ENCODE peak calls at places on chromosomes 5 and 9, in five cellular contexts. One of them, this sample, is unnamed.

GRCh38 chr5:81782811-81783210 is 31.9 kb upstream of the SSBP2 start:
- DNase-seq in stimulated activated CD8-positive, alpha-beta memory T cell treated with anti-CD3 and anti-CD28 coated beads, Interleukin-7, amount 100 ng/mL, for 1 hour: no peak
- DNase-seq in mucosa of descending colon: no peak
- DNase-seq in CMK: no peak
- DNase-seq in DMS 273 treated with DMSO at 0.1 percent for 48 hours: no peak
- DNase-seq in this sample: no peak

GRCh38 chr5:178757410-178757809 is 27.0 kb upstream of the ZNF354A start:
- DNase-seq in stimulated activated CD8-positive, alpha-beta memory T cell treated with anti-CD3 and anti-CD28 coated beads, Interleukin-7, amount 100 ng/mL, for 1 hour: no peak
- DNase-seq in mucosa of descending colon: no peak
- DNase-seq in CMK: no peak
- DNase-seq in DMS 273 treated with DMSO at 0.1 percent for 48 hours: no peak
- DNase-seq in this sample: no peak

GRCh38 chr5:177086918-177087706 is 397 bp downstream of the FGFR4 start:
- DNase-seq in stimulated activated CD8-positive, alpha-beta memory T cell treated with anti-CD3 and anti-CD28 coated beads, Interleukin-7, amount 100 ng/mL, for 1 hour: peak
- DNase-seq in mucosa of descending colon: peak
- DNase-seq in CMK: peak
- DNase-seq in DMS 273 treated with DMSO at 0.1 percent for 48 hours: no peak
- DNase-seq in this sample: no peak

GRCh38 chr5:164191240-164191639 is 685.8 kb downstream of the MAT2B start:
- DNase-seq in stimulated activated CD8-positive, alpha-beta memory T cell treated with anti-CD3 and anti-CD28 coated beads, Interleukin-7, amount 100 ng/mL, for 1 hour: no peak
- DNase-seq in mucosa of descending colon: no peak
- DNase-seq in CMK: no peak
- DNase-seq in DMS 273 treated with DMSO at 0.1 percent for 48 hours: no peak
- DNase-seq in this sample: peak

GRCh38 chr5:40605295-40605958 is 74.3 kb upstream of the PTGER4 start:
- DNase-seq in stimulated activated CD8-positive, alpha-beta memory T cell treated with anti-CD3 and anti-CD28 coated beads, Interleukin-7, amount 100 ng/mL, for 1 hour: no peak
- DNase-seq in mucosa of descending colon: no peak
- DNase-seq in CMK: no peak
- DNase-seq in DMS 273 treated with DMSO at 0.1 percent for 48 hours: no peak
- DNase-seq in this sample: no peak

GRCh38 chr9:83034587-83034986 is 28.4 kb downstream of the RASEF start:
- DNase-seq in stimulated activated CD8-positive, alpha-beta memory T cell treated with anti-CD3 and anti-CD28 coated beads, Interleukin-7, amount 100 ng/mL, for 1 hour: no peak
- DNase-seq in mucosa of descending colon: no peak
- DNase-seq in CMK: no peak
- DNase-seq in DMS 273 treated with DMSO at 0.1 percent for 48 hours: no peak
- DNase-seq in this sample: no peak

GRCh38 chr9:137682431-137682991 is 63.7 kb downstream of the EHMT1 start:
- DNase-seq in stimulated activated CD8-positive, alpha-beta memory T cell treated with anti-CD3 and anti-CD28 coated beads, Interleukin-7, amount 100 ng/mL, for 1 hour: no peak
- DNase-seq in mucosa of descending colon: no peak
- DNase-seq in CMK: no peak
- DNase-seq in DMS 273 treated with DMSO at 0.1 percent for 48 hours: no peak
- DNase-seq in this sample: no peak

GRCh38 chr9:136031741-136032638 is 63.1 kb downstream of the NACC2 start:
- DNase-seq in stimulated activated CD8-positive, alpha-beta memory T cell treated with anti-CD3 and anti-CD28 coated beads, Interleukin-7, amount 100 ng/mL, for 1 hour: no peak
- DNase-seq in mucosa of descending colon: no peak
- DNase-seq in CMK: no peak
- DNase-seq in DMS 273 treated with DMSO at 0.1 percent for 48 hours: no peak
- DNase-seq in this sample: no peak

GRCh38 chr5:116237917-116238502 is 153.2 kb downstream of the COMMD10 start:
- DNase-seq in stimulated activated CD8-positive, alpha-beta memory T cell treated with anti-CD3 and anti-CD28 coated beads, Interleukin-7, amount 100 ng/mL, for 1 hour: no peak
- DNase-seq in mucosa of descending colon: no peak
- DNase-seq in CMK: no peak
- DNase-seq in DMS 273 treated with DMSO at 0.1 percent for 48 hours: no peak
- DNase-seq in this sample: no peak

GRCh38 chr9:127519301-127520166 is 68.2 kb downstream of the LRSAM1 start:
- DNase-seq in stimulated activated CD8-positive, alpha-beta memory T cell treated with anti-CD3 and anti-CD28 coated beads, Interleukin-7, amount 100 ng/mL, for 1 hour: no peak
- DNase-seq in mucosa of descending colon: no peak
- DNase-seq in CMK: no peak
- DNase-seq in DMS 273 treated with DMSO at 0.1 percent for 48 hours: no peak
- DNase-seq in this sample: no peak

GRCh38 chr5:178419196-178419595 is 171.0 kb downstream of the COL23A1 start:
- DNase-seq in stimulated activated CD8-positive, alpha-beta memory T cell treated with anti-CD3 and anti-CD28 coated beads, Interleukin-7, amount 100 ng/mL, for 1 hour: no peak
- DNase-seq in mucosa of descending colon: no peak
- DNase-seq in CMK: no peak
- DNase-seq in DMS 273 treated with DMSO at 0.1 percent for 48 hours: no peak
- DNase-seq in this sample: no peak

GRCh38 chr5:117177302-117177701 is 602.7 kb upstream of the SEMA6A start:
- DNase-seq in stimulated activated CD8-positive, alpha-beta memory T cell treated with anti-CD3 and anti-CD28 coated beads, Interleukin-7, amount 100 ng/mL, for 1 hour: no peak
- DNase-seq in mucosa of descending colon: no peak
- DNase-seq in CMK: no peak
- DNase-seq in DMS 273 treated with DMSO at 0.1 percent for 48 hours: no peak
- DNase-seq in this sample: no peak

GRCh38 chr5:135289651-135290050 is 109.4 kb downstream of the MACROH2A1 start:
- DNase-seq in stimulated activated CD8-positive, alpha-beta memory T cell treated with anti-CD3 and anti-CD28 coated beads, Interleukin-7, amount 100 ng/mL, for 1 hour: no peak
- DNase-seq in mucosa of descending colon: no peak
- DNase-seq in CMK: no peak
- DNase-seq in DMS 273 treated with DMSO at 0.1 percent for 48 hours: no peak
- DNase-seq in this sample: no peak

GRCh38 chr9:134993416-134993815 is 75.7 kb upstream of the FCN1 start:
- DNase-seq in stimulated activated CD8-positive, alpha-beta memory T cell treated with anti-CD3 and anti-CD28 coated beads, Interleukin-7, amount 100 ng/mL, for 1 hour: no peak
- DNase-seq in mucosa of descending colon: no peak
- DNase-seq in CMK: no peak
- DNase-seq in DMS 273 treated with DMSO at 0.1 percent for 48 hours: no peak
- DNase-seq in this sample: no peak

GRCh38 chr5:125357660-125358059 is 611.2 kb upstream of the ZNF608 start:
- DNase-seq in stimulated activated CD8-positive, alpha-beta memory T cell treated with anti-CD3 and anti-CD28 coated beads, Interleukin-7, amount 100 ng/mL, for 1 hour: no peak
- DNase-seq in mucosa of descending colon: no peak
- DNase-seq in CMK: no peak
- DNase-seq in DMS 273 treated with DMSO at 0.1 percent for 48 hours: no peak
- DNase-seq in this sample: no peak

GRCh38 chr9:126507318-126508109 is 106.2 kb upstream of the LMX1B start:
- DNase-seq in stimulated activated CD8-positive, alpha-beta memory T cell treated with anti-CD3 and anti-CD28 coated beads, Interleukin-7, amount 100 ng/mL, for 1 hour: no peak
- DNase-seq in mucosa of descending colon: no peak
- DNase-seq in CMK: no peak
- DNase-seq in DMS 273 treated with DMSO at 0.1 percent for 48 hours: no peak
- DNase-seq in this sample: no peak

This sample was measured in NCI-H446.